ENCODE peak calls at places on chromosomes 16 and 17, in nine cellular contexts. J is body of pancreas, W is heart right ventricle, I is stomach, X is SJSA1, Z is psoas muscle, U is thoracic aorta, C is adipocyte, S is cardiac muscle cell. H is an unnamed sample. For H3K4me1, the result is how much of the 10 kb centered on the place peaks cover.

GRCh38 chr16:58021661-58022551 is 3.6 kb upstream of the MMP15 start:
- DNase-seq in J (no peak), S (peak), W (no peak), U (no peak), C (peak), I (no peak), Z (no peak), X (no peak), H (no peak)

GRCh38 chr17:63247706-63248105 is 198.4 kb downstream of the CYB561 start:
- DNase-seq in S (no peak), C (no peak), W (no peak), J (no peak), X (no peak), U (no peak), Z (no peak), I (no peak), H (no peak)

GRCh38 chr17:15260376-15261062 is 4.6 kb downstream of the PMP22 start:
- DNase-seq in J (peak), I (peak), U (peak), C (peak), W (peak), S (peak), Z (peak), X (peak), H (peak)

GRCh38 chr17:41167561-41167960 is 460 bp downstream of the KRTAP4-3 start:
- DNase-seq in X (no peak), J (no peak), S (no peak), C (no peak), W (no peak), Z (no peak), I (no peak), U (no peak), H (no peak)

GRCh38 chr17:4968166-4968915 is 724 bp upstream of the SPAG7 start:
- DNase-seq in Z (no peak), S (peak), J (peak), W (no peak), X (no peak), U (no peak), C (peak), I (no peak), H (no peak)

GRCh38 chr17:4492762-4493561 is 5.7 kb upstream of the SPNS2 start:
- DNase-seq in Z (no peak), C (peak), X (no peak), J (no peak), I (peak), S (peak), W (no peak), U (no peak), H (no peak)

GRCh38 chr16:73713817-73714495 is 582.7 kb upstream of the PSMD7 start:
- DNase-seq in U (no peak), C (peak), Z (peak), J (no peak), W (peak), I (no peak), S (peak), X (no peak), H (no peak)

GRCh38 chr17:17213775-17214174 is 7.6 kb upstream of the PLD6 start:
- DNase-seq in Z (no peak), U (no peak), W (no peak), I (no peak), X (no peak), J (no peak), C (no peak), S (no peak), H (no peak)

GRCh38 chr17:2691965-2692780 is 19.4 kb downstream of the CLUH start:
- DNase-seq in S (no peak), X (peak), C (no peak), I (no peak), J (peak), W (no peak), U (no peak), Z (no peak), H (no peak)

GRCh38 chr16:85592700-85593502 is 20.2 kb upstream of the GSE1 start:
- DNase-seq in J (no peak), S (no peak), C (peak), X (peak), U (no peak), Z (no peak), W (no peak), I (no peak), H (no peak)

GRCh38 chr16:84471966-84472365 is 32.5 kb downstream of the MEAK7 start:
- DNase-seq in J (no peak), C (no peak), U (no peak), W (no peak), X (no peak), I (peak), Z (no peak), S (no peak), H (no peak)

GRCh38 chr17:39782980-39783379 is 45.2 kb downstream of the GRB7 start:
- DNase-seq in I (no peak), Z (no peak), X (no peak), W (no peak), S (peak), U (no peak), C (no peak), J (no peak), H (no peak)

GRCh38 chr17:31857920-31858646 is 961 bp downstream of the COPRS start:
- DNase-seq in C (no peak), U (no peak), Z (no peak), X (no peak), J (no peak), I (no peak), W (no peak), S (no peak), H (no peak)

GRCh38 chr16:85220125-85220839 is 108.0 kb upstream of the CIBAR2 start:
- DNase-seq in S (peak), C (peak), I (peak), J (peak), Z (peak), W (peak), X (peak), U (no peak), H (no peak)

GRCh38 chr17:74295625-74296547 is 21.9 kb downstream of the DNAI2 start:
- DNase-seq in S (peak), J (no peak), C (no peak), W (no peak), U (no peak), I (no peak), Z (no peak), X (no peak), H (no peak)

GRCh38 chr16:50021509-50021908 is 3.5 kb upstream of the CNEP1R1 start:
- DNase-seq in U (no peak), C (no peak), S (peak), I (no peak), X (no peak), Z (no peak), J (no peak), W (no peak), H (no peak)

GRCh38 chr17:55453836-55454557 is 32.4 kb upstream of the MMD start:
- DNase-seq in W (no peak), J (no peak), X (no peak), S (no peak), I (no peak), C (no peak), U (no peak), Z (no peak), H (no peak)

GRCh38 chr17:48614904-48615211 is 234 bp downstream of the HOXB8 start:
- DNase-seq in S (no peak), Z (no peak), U (no peak), X (no peak), W (no peak), C (no peak), J (no peak), I (no peak), H (no peak)

GRCh38 chr16:30372725-30373124 is 1.9 kb upstream of the MYL11 start:
- DNase-seq in S (no peak), I (no peak), C (no peak), Z (no peak), X (no peak), W (no peak), U (no peak), J (no peak), H (no peak)

GRCh38 chr17:61324540-61324868 is 75.1 kb upstream of the TBX2 start:
- DNase-seq in X (peak), S (no peak), I (no peak), U (no peak), Z (no peak), W (no peak), C (no peak), J (no peak), H (no peak)

GRCh38 chr17:43553501-43554018 is 7.4 kb upstream of the ETV4 start:
- DNase-seq in S (no peak), C (no peak), U (no peak), I (no peak), X (no peak), J (no peak), W (no peak), Z (no peak), H (no peak)

GRCh38 chr17:43549496-43549895 is 3.4 kb upstream of the ETV4 start:
- DNase-seq in I (no peak), U (no peak), Z (no peak), S (no peak), X (no peak), C (no peak), J (no peak), W (no peak), H (no peak)

GRCh38 chr17:43552229-43552837 is 6.2 kb upstream of the ETV4 start:
- DNase-seq in C (no peak), S (no peak), X (no peak), U (no peak), Z (no peak), J (no peak), W (no peak), I (no peak), H (no peak)

GRCh38 chr17:43548689-43549379 is 2.7 kb upstream of the ETV4 start:
- DNase-seq in U (no peak), S (no peak), C (no peak), W (no peak), X (no peak), J (no peak), Z (no peak), I (no peak), H (no peak)

GRCh38 chr17:43550754-43551153 is 4.6 kb upstream of the ETV4 start:
- DNase-seq in X (no peak), S (no peak), C (no peak), Z (no peak), W (no peak), J (no peak), U (no peak), I (no peak), H (no peak)
- H3K4me1 ChIP-seq in X (under half), S (under half), C (under half), Z (under half), W (under half), J (under half), U (under half), I (under half), H (under half)

GRCh38 chr16:68751160-68751559 is 14.1 kb downstream of the CDH1 start:
- DNase-seq in S (no peak), U (no peak), J (no peak), Z (no peak), W (no peak), X (no peak), I (no peak), C (no peak), H (no peak)
- H3K4me1 ChIP-seq in S (under half), U (under half), J (half or more), Z (under half), W (under half), X (under half), I (under half), C (under half), H (under half)

GRCh38 chr16:15484662-15485061 is 50.3 kb downstream of the BMERB1 start:
- DNase-seq in J (no peak), X (no peak), C (no peak), W (no peak), S (peak), I (no peak), U (no peak), Z (no peak), H (no peak)

GRCh38 chr16:15489016-15489415 is 54.6 kb downstream of the BMERB1 start:
- DNase-seq in U (no peak), I (no peak), J (no peak), Z (no peak), X (no peak), C (no peak), S (no peak), W (no peak), H (no peak)

GRCh38 chr16:15487336-15488284 is 53.2 kb downstream of the BMERB1 start:
- DNase-seq in W (no peak), X (no peak), S (no peak), U (no peak), J (no peak), I (no peak), C (no peak), Z (no peak), H (no peak)

GRCh38 chr16:15485175-15485574 is 50.8 kb downstream of the BMERB1 start:
- DNase-seq in I (no peak), U (no peak), X (no peak), Z (no peak), C (no peak), J (no peak), W (no peak), S (no peak), H (no peak)

DNA sequence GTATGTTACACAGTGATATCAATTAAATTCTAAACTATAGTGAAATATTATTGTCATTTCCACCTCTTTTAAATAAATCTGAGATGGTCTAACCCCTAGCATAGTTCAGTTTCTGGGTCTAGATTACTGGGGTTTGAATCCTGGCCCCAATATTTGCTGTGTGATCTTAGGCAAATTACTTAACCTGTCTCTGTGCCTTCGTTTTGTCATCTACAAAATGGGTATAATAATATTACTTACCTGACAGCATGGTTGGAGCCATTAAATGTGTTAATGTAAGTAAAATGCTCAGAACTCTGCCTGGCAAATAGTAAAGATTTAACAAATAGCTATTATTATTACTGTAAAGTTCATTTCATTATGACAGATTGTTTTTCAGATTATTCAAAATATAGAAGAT is 52.3 kb downstream of the BMERB1 start:
- DNase-seq in S (no peak), J (no peak), X (no peak), C (no peak), U (no peak), I (no peak), Z (no peak), W (no peak), H (no peak)
- H3K4me1 ChIP-seq in S (under half), J (under half), X (under half), C (under half), U (under half), I (under half), Z (under half), W (under half), H (under half)

DNA sequence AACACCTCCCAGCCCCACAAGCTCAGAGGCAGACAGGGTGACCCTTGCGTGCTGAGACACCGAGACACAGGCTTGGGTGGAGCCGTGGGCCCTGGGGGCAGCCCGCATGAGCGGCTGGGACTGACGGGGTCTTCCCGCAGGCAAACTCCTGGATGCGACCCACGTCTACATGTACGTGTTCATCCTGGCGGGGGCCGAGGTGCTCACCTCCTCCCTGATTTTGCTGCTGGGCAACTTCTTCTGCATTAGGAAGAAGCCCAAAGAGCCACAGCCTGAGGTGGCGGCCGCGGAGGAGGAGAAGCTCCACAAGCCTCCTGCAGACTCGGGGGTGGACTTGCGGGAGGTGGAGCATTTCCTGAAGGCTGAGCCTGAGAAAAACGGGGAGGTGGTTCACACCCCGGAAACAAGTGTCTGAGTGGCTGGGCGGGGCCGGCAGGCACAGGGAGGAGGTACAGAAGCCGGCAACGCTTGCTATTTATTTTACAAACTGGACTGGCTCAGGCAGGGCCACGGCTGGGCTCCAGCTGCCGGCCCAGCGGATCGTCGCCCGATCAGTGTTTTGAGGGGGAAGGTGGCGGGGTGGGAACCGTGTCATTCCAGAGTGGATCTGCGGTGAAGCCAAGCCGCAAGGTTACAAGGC is 9.8 kb downstream of the SLC16A3 start:
- DNase-seq in J (no peak), S (peak), X (no peak), U (no peak), C (peak), W (peak), Z (peak), I (peak), H (peak)
- H3K4me1 ChIP-seq in J (half or more), S (half or more), X (half or more), U (half or more), C (under half), W (half or more), Z (half or more), I (half or more), H (half or more)

H was measured in effector memory CD4-positive, alpha-beta T cell.